ENCODE peak calls at places on chromosomes 13 and 19, in ten cellular contexts. One of them, this sample, is unnamed.

GRCh38 chr13:60411983-60412382 is 15.0 kb downstream of the TDRD3 start:
- DNase-seq in effector memory CD8-positive, alpha-beta T cell: no peak
- DNase-seq in islet precursor cell: no peak
- DNase-seq in EL: no peak
- DNase-seq in NCI-H774: no peak
- DNase-seq in AG08396: no peak
- DNase-seq in neuronal stem cell: no peak
- DNase-seq in GM23248: no peak
- DNase-seq in Caco-2: no peak
- DNase-seq in brain microvascular endothelial cell: no peak
- DNase-seq in this sample: no peak

GRCh38 chr13:92972751-92973150 is 253.9 kb upstream of the GPC6 start:
- DNase-seq in GM23248: peak
- DNase-seq in AG08396: no peak
- DNase-seq in brain microvascular endothelial cell: no peak
- DNase-seq in islet precursor cell: no peak
- DNase-seq in effector memory CD8-positive, alpha-beta T cell: no peak
- DNase-seq in Caco-2: no peak
- DNase-seq in EL: no peak
- DNase-seq in neuronal stem cell: no peak
- DNase-seq in NCI-H774: no peak
- DNase-seq in this sample: no peak

GRCh38 chr13:30113983-30114491 is 193.3 kb downstream of the KATNAL1 start:
- DNase-seq in effector memory CD8-positive, alpha-beta T cell: no peak
- DNase-seq in AG08396: no peak
- DNase-seq in NCI-H774: no peak
- DNase-seq in Caco-2: peak
- DNase-seq in brain microvascular endothelial cell: no peak
- DNase-seq in neuronal stem cell: no peak
- DNase-seq in islet precursor cell: peak
- DNase-seq in GM23248: peak
- DNase-seq in EL: no peak
- DNase-seq in this sample: no peak

GRCh38 chr13:74966814-74967213 is 515.2 kb downstream of the TBC1D4 start:
- DNase-seq in AG08396: no peak
- DNase-seq in NCI-H774: no peak
- DNase-seq in GM23248: peak
- DNase-seq in brain microvascular endothelial cell: peak
- DNase-seq in neuronal stem cell: no peak
- DNase-seq in Caco-2: no peak
- DNase-seq in islet precursor cell: no peak
- DNase-seq in EL: peak
- DNase-seq in effector memory CD8-positive, alpha-beta T cell: no peak
- DNase-seq in this sample: no peak

GRCh38 chr19:55460670-55461258 is 678 bp downstream of the ISOC2 start:
- DNase-seq in EL: peak
- DNase-seq in neuronal stem cell: peak
- DNase-seq in effector memory CD8-positive, alpha-beta T cell: no peak
- DNase-seq in GM23248: peak
- DNase-seq in NCI-H774: peak
- DNase-seq in AG08396: peak
- DNase-seq in Caco-2: peak
- DNase-seq in brain microvascular endothelial cell: peak
- DNase-seq in islet precursor cell: peak
- DNase-seq in this sample: peak

GRCh38 chr13:42380420-42381164 is 108.6 kb downstream of the AKAP11 start:
- DNase-seq in islet precursor cell: no peak
- DNase-seq in EL: no peak
- DNase-seq in GM23248: no peak
- DNase-seq in AG08396: no peak
- DNase-seq in effector memory CD8-positive, alpha-beta T cell: no peak
- DNase-seq in NCI-H774: no peak
- DNase-seq in brain microvascular endothelial cell: no peak
- DNase-seq in Caco-2: no peak
- DNase-seq in neuronal stem cell: no peak
- DNase-seq in this sample: peak

GRCh38 chr13:113650731-113651148 is 7.3 kb downstream of the ATP4B start:
- DNase-seq in neuronal stem cell: no peak
- DNase-seq in islet precursor cell: peak
- DNase-seq in brain microvascular endothelial cell: no peak
- DNase-seq in Caco-2: peak
- DNase-seq in effector memory CD8-positive, alpha-beta T cell: no peak
- DNase-seq in NCI-H774: no peak
- DNase-seq in GM23248: no peak
- DNase-seq in EL: no peak
- DNase-seq in AG08396: no peak
- DNase-seq in this sample: no peak

GRCh38 chr19:35986664-35987570 is 8.1 kb upstream of the SDHAF1 start:
- DNase-seq in brain microvascular endothelial cell: no peak
- DNase-seq in Caco-2: no peak
- DNase-seq in AG08396: no peak
- DNase-seq in GM23248: peak
- DNase-seq in NCI-H774: no peak
- DNase-seq in neuronal stem cell: no peak
- DNase-seq in islet precursor cell: peak
- DNase-seq in effector memory CD8-positive, alpha-beta T cell: no peak
- DNase-seq in EL: no peak
- DNase-seq in this sample: peak

GRCh38 chr19:3670796-3671679 is 29.2 kb downstream of the PIP5K1C start:
- DNase-seq in NCI-H774: no peak
- DNase-seq in effector memory CD8-positive, alpha-beta T cell: peak
- DNase-seq in GM23248: peak
- DNase-seq in AG08396: peak
- DNase-seq in EL: peak
- DNase-seq in neuronal stem cell: no peak
- DNase-seq in islet precursor cell: no peak
- DNase-seq in Caco-2: no peak
- DNase-seq in brain microvascular endothelial cell: peak
- DNase-seq in this sample: peak

GRCh38 chr13:91546865-91547264 is 148.4 kb downstream of the GPC5 start:
- DNase-seq in brain microvascular endothelial cell: no peak
- DNase-seq in GM23248: no peak
- DNase-seq in islet precursor cell: no peak
- DNase-seq in Caco-2: no peak
- DNase-seq in neuronal stem cell: no peak
- DNase-seq in NCI-H774: no peak
- DNase-seq in effector memory CD8-positive, alpha-beta T cell: no peak
- DNase-seq in EL: no peak
- DNase-seq in AG08396: no peak
- DNase-seq in this sample: no peak

GRCh38 chr13:93226623-93227279 is at the start of gene GPC6:
- DNase-seq in neuronal stem cell: peak
- DNase-seq in Caco-2: no peak
- DNase-seq in brain microvascular endothelial cell: peak
- DNase-seq in EL: peak
- DNase-seq in AG08396: peak
- DNase-seq in effector memory CD8-positive, alpha-beta T cell: no peak
- DNase-seq in NCI-H774: peak
- DNase-seq in islet precursor cell: peak
- DNase-seq in GM23248: peak
- DNase-seq in this sample: no peak

GRCh38 chr19:18677156-18677555 is 6.3 kb upstream of the CRTC1 start:
- DNase-seq in islet precursor cell: no peak
- DNase-seq in neuronal stem cell: no peak
- DNase-seq in brain microvascular endothelial cell: no peak
- DNase-seq in Caco-2: no peak
- DNase-seq in EL: no peak
- DNase-seq in effector memory CD8-positive, alpha-beta T cell: no peak
- DNase-seq in NCI-H774: no peak
- DNase-seq in AG08396: no peak
- DNase-seq in GM23248: no peak
- DNase-seq in this sample: no peak

GRCh38 chr19:47628058-47628771 is 19.3 kb downstream of the BICRA start:
- DNase-seq in NCI-H774: no peak
- DNase-seq in AG08396: no peak
- DNase-seq in GM23248: no peak
- DNase-seq in brain microvascular endothelial cell: no peak
- DNase-seq in effector memory CD8-positive, alpha-beta T cell: no peak
- DNase-seq in Caco-2: no peak
- DNase-seq in islet precursor cell: no peak
- DNase-seq in EL: no peak
- DNase-seq in neuronal stem cell: no peak
- DNase-seq in this sample: no peak

GRCh38 chr13:62113145-62113544 is 697.5 kb upstream of the PCDH20 start:
- DNase-seq in NCI-H774: no peak
- DNase-seq in EL: no peak
- DNase-seq in neuronal stem cell: no peak
- DNase-seq in Caco-2: no peak
- DNase-seq in AG08396: no peak
- DNase-seq in GM23248: no peak
- DNase-seq in brain microvascular endothelial cell: no peak
- DNase-seq in islet precursor cell: no peak
- DNase-seq in effector memory CD8-positive, alpha-beta T cell: no peak
- DNase-seq in this sample: no peak

GRCh38 chr19:16143399-16144215 is at the start of gene HSH2D:
- DNase-seq in EL: no peak
- DNase-seq in NCI-H774: peak
- DNase-seq in AG08396: no peak
- DNase-seq in brain microvascular endothelial cell: no peak
- DNase-seq in neuronal stem cell: no peak
- DNase-seq in GM23248: no peak
- DNase-seq in Caco-2: peak
- DNase-seq in islet precursor cell: peak
- DNase-seq in effector memory CD8-positive, alpha-beta T cell: peak
- DNase-seq in this sample: peak